ENCODE peak calls at places on chromosomes 13 and 19, in ten cellular contexts. D is heart right ventricle, R is upper lobe of right lung, G is cardiac muscle cell, M is fibroblast of lung, H is H9, K is right lobe of liver, B is left ventricle myocardium inferior, V is thyroid gland, T is keratinocyte. O is an unnamed sample.

GRCh38 chr19:7983286-7983950 is 22.0 kb downstream of the ELAVL1 start:
- DNase-seq in D (no peak), R (no peak), G (no peak), M (no peak), H (no peak), K (peak; percentile 8), B (no peak), V (no peak), T (no peak), O (peak; percentile 33)

GRCh38 chr13:99979453-99980200 is 2.0 kb upstream of the ZIC2 start:
- DNase-seq in D (no peak), R (peak; percentile 58), G (no peak), M (no peak), H (peak; percentile 70), K (no peak), B (no peak), V (no peak), T (no peak), O (no peak)

GRCh38 chr13:98171806-98172569 is 5.1 kb downstream of the RNF113B start:
- DNase-seq in D (peak; percentile 39), R (peak; percentile 65), G (peak; percentile 20), M (peak; percentile 74), H (no peak), K (no peak), B (peak; percentile 40), V (peak; percentile 83), T (no peak), O (no peak)

GRCh38 chr13:67372868-67373464 is 142.8 kb upstream of the PCDH9 start:
- DNase-seq in D (no peak), R (no peak), G (no peak), M (no peak), H (no peak), K (no peak), B (no peak), V (no peak), T (no peak), O (no peak)

GRCh38 chr13:110475117-110475516 is 86.4 kb downstream of the RAB20 start:
- DNase-seq in D (no peak), R (no peak), G (no peak), M (no peak), H (no peak), K (no peak), B (no peak), V (no peak), T (no peak), O (peak; percentile 62)

GRCh38 chr19:54928299-54928698 is 19.0 kb downstream of the NLRP7 start:
- DNase-seq in D (no peak), R (no peak), G (no peak), M (no peak), H (no peak), K (no peak), B (no peak), V (no peak), T (no peak), O (no peak)

GRCh38 chr19:54154603-54155345 is 4.7 kb downstream of the LENG1 start:
- DNase-seq in D (no peak), R (no peak), G (no peak), M (peak; percentile 67), H (no peak), K (no peak), B (no peak), V (no peak), T (no peak), O (no peak)

GRCh38 chr13:68056816-68057710 is 826.9 kb upstream of the PCDH9 start:
- DNase-seq in D (no peak), R (no peak), G (peak; percentile 6), M (peak; percentile 88), H (no peak), K (peak; percentile 58), B (no peak), V (no peak), T (no peak), O (no peak)

GRCh38 chr13:45541806-45542205 is 73.7 kb downstream of the ERICH6B start:
- DNase-seq in D (no peak), R (no peak), G (no peak), M (no peak), H (no peak), K (no peak), B (no peak), V (no peak), T (no peak), O (no peak)

GRCh38 chr13:30972888-30973377 is 40.5 kb downstream of the TEX26 start:
- DNase-seq in D (no peak), R (no peak), G (no peak), M (peak; percentile 89), H (no peak), K (no peak), B (no peak), V (no peak), T (no peak), O (no peak)

GRCh38 chr13:40190656-40191100 is 475.8 kb downstream of the FOXO1 start:
- DNase-seq in D (no peak), R (no peak), G (peak; percentile 86), M (peak; percentile 89), H (no peak), K (no peak), B (no peak), V (no peak), T (peak; percentile 53), O (no peak)

GRCh38 chr13:57631607-57632275 is at the start of gene PCDH17:
- DNase-seq in D (peak; percentile 32), R (peak; percentile 58), G (peak; percentile 51), M (peak; percentile 74), H (peak; percentile 68), K (peak; percentile 36), B (peak; percentile 23), V (peak; percentile 12), T (no peak), O (no peak)

GRCh38 chr13:73422973-73423372 is 364.2 kb downstream of the KLF5 start:
- DNase-seq in D (no peak), R (no peak), G (no peak), M (no peak), H (no peak), K (no peak), B (no peak), V (no peak), T (no peak), O (no peak)

GRCh38 chr13:73412933-73413332 is 354.1 kb downstream of the KLF5 start:
- DNase-seq in D (no peak), R (no peak), G (no peak), M (no peak), H (no peak), K (no peak), B (no peak), V (no peak), T (no peak), O (no peak)

GRCh38 chr13:73416093-73416492 is 357.3 kb downstream of the KLF5 start:
- DNase-seq in D (no peak), R (no peak), G (no peak), M (peak; percentile 83), H (no peak), K (no peak), B (no peak), V (no peak), T (no peak), O (no peak)

GRCh38 chr13:73421310-73421912 is 362.6 kb downstream of the KLF5 start:
- DNase-seq in D (no peak), R (no peak), G (no peak), M (peak; percentile 96), H (no peak), K (no peak), B (no peak), V (no peak), T (peak; percentile 92), O (no peak)

GRCh38 chr13:73417012-73417615 is 358.3 kb downstream of the KLF5 start:
- DNase-seq in D (no peak), R (no peak), G (peak; percentile 19), M (no peak), H (no peak), K (no peak), B (no peak), V (no peak), T (no peak), O (no peak)
- TF ChIP-seq CTCF in D (no peak), R (peak; percentile 7), G (peak; percentile 24), M (peak; percentile 22), H (peak; percentile 62), K (peak; percentile 35), B (peak; percentile 31), V (no peak), T (peak; percentile 31), O (no peak)

DNA sequence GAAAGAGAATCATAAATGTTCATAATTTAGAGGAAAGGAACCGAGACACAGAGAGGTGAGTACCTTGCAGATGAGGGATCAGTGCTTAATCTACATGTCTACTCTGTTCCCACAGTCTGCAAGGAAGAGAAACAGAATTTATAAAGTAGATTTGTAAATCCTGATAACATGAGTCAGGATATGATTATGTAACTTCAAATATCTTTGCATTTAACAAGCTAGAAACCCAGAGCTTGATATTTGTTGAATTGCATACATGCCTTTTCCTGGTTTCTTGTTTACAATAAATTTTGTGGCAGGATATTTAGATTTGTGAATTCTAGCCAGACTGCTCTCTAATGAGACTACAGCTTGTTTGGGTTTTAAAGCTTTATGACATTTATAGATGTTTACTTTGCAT is 219.2 kb downstream of the ENOX1 start:
- DNase-seq in D (no peak), R (no peak), G (peak; percentile 17), M (peak; percentile 38), H (no peak), K (no peak), B (no peak), V (no peak), T (no peak), O (no peak)
- H3K27ac ChIP-seq in D (no peak overlapping the region), R (no peak overlapping the region), G (no peak overlapping the region), M (no peak overlapping the region), H (no peak overlapping the region), K (no peak overlapping the region), B (no peak overlapping the region), V (no peak overlapping the region), T (no peak overlapping the region), O (no peak overlapping the region)

DNA sequence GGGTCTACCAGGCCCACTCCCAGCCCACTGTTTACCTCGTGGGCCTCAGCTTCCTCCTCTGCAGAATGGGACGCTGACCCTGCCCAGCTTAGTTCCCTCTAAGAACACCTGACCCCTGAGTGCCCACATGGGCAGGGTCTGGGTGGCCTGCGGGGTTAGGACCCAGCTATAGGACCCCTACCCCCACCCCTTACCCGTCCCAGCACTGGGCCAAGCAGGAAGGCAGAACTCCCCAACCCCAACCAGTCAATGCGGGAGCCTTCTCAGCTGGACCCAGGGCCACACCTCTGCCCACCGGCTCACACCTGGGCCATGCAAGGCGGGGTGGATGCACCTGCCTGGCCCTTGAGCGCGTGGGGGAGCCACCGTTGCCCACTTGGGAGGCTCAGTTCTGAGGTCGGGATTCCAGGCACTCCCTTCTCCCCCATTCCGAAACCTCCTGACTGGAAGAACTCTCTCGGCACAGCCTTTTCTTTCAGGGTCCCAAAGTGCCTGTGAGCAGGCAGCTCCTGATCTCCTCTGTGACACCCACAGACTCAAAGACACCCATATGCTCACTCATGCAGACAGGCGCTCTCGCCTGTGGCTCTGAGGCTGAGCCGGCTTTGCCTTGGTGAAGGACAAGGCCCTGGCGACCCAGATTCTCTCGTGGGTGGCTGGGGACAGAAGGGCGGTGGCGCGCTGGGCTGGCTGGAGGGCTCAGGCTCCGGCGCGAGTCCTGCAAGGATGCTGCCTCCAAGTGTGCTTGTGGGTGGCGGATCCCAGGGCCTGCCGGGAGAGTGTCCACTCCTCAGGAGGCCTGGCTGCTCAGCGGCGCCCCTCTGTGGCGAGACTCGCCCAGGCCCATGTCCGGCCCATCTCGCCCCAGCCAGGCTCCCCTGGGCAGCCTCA is 27.9 kb upstream of the PARP4 start:
- DNase-seq in D (no peak), R (no peak), G (peak; percentile 54), M (no peak), H (peak; percentile 82), K (peak; percentile 33), B (no peak), V (no peak), T (no peak), O (peak; percentile 51)
- TF ChIP-seq CTCF in D (no peak), R (no peak), G (peak; percentile 52), M (no peak), H (peak; percentile 79), K (peak; percentile 12), B (peak; percentile 40), V (no peak), T (peak; percentile 12), O (peak; percentile 17)

GRCh38 chr19:57803265-57803593 is 11.5 kb downstream of the ZNF552 start:
- DNase-seq in D (no peak), R (no peak), G (no peak), M (no peak), H (no peak), K (no peak), B (no peak), V (no peak), T (no peak), O (no peak)
- H3K27ac ChIP-seq in D (peak overlapping the region; percentile 88), R (peak overlapping the region; percentile 80), G (peak overlapping the region; percentile 91), M (peak overlapping the region; percentile 85), H (peak overlapping the region; percentile 99), K (peak overlapping the region; percentile 65), B (peak overlapping the region; percentile 71), V (no peak overlapping the region), T (peak overlapping the region; percentile 94), O (peak overlapping the region; percentile 79)

O was measured in lower lobe of right lung.